ENCODE peak calls at places on chromosomes 2 and 18, in eight cellular contexts. One of them, this sample, is unnamed.

GRCh38 chr18:57657566-57657965 is 35.9 kb upstream of the NARS1 start:
- DNase-seq in HCT116: no peak
- DNase-seq in cardiac muscle cell: no peak
- DNase-seq in RKO: no peak
- DNase-seq in SJSA1: no peak
- DNase-seq in stimulated activated CD4-positive, alpha-beta T cell treated with anti-CD3 and anti-CD28 coated beads, Interleukin-2, amount 100 ng/mL, for 48 hours: no peak
- DNase-seq in posterior vena cava: no peak
- DNase-seq in K562: no peak
- DNase-seq in this sample: peak

GRCh38 chr2:229719926-229720652 is 5.7 kb upstream of the DNER start:
- DNase-seq in HCT116: no peak
- DNase-seq in cardiac muscle cell: peak
- DNase-seq in RKO: no peak
- DNase-seq in SJSA1: no peak
- DNase-seq in stimulated activated CD4-positive, alpha-beta T cell treated with anti-CD3 and anti-CD28 coated beads, Interleukin-2, amount 100 ng/mL, for 48 hours: no peak
- DNase-seq in posterior vena cava: no peak
- DNase-seq in K562: no peak
- DNase-seq in this sample: no peak

GRCh38 chr2:232365621-232366321 is 12.8 kb upstream of the ALPP start:
- DNase-seq in HCT116: peak
- DNase-seq in cardiac muscle cell: peak
- DNase-seq in RKO: no peak
- DNase-seq in SJSA1: no peak
- DNase-seq in stimulated activated CD4-positive, alpha-beta T cell treated with anti-CD3 and anti-CD28 coated beads, Interleukin-2, amount 100 ng/mL, for 48 hours: no peak
- DNase-seq in posterior vena cava: no peak
- DNase-seq in K562: peak
- DNase-seq in this sample: peak

GRCh38 chr2:233117811-233118480 is 57.8 kb downstream of the INPP5D start:
- DNase-seq in HCT116: no peak
- DNase-seq in cardiac muscle cell: no peak
- DNase-seq in RKO: no peak
- DNase-seq in SJSA1: no peak
- DNase-seq in stimulated activated CD4-positive, alpha-beta T cell treated with anti-CD3 and anti-CD28 coated beads, Interleukin-2, amount 100 ng/mL, for 48 hours: no peak
- DNase-seq in posterior vena cava: peak
- DNase-seq in K562: no peak
- DNase-seq in this sample: no peak

GRCh38 chr18:74796928-74797576 is 199.4 kb downstream of the ZNF407 start:
- DNase-seq in HCT116: peak
- DNase-seq in cardiac muscle cell: peak
- DNase-seq in RKO: peak
- DNase-seq in SJSA1: peak
- DNase-seq in stimulated activated CD4-positive, alpha-beta T cell treated with anti-CD3 and anti-CD28 coated beads, Interleukin-2, amount 100 ng/mL, for 48 hours: no peak
- DNase-seq in posterior vena cava: no peak
- DNase-seq in K562: no peak
- DNase-seq in this sample: no peak

GRCh38 chr2:25323612-25324189 is 18.0 kb downstream of the DNMT3A start:
- DNase-seq in HCT116: no peak
- DNase-seq in cardiac muscle cell: no peak
- DNase-seq in RKO: no peak
- DNase-seq in SJSA1: no peak
- DNase-seq in stimulated activated CD4-positive, alpha-beta T cell treated with anti-CD3 and anti-CD28 coated beads, Interleukin-2, amount 100 ng/mL, for 48 hours: no peak
- DNase-seq in posterior vena cava: no peak
- DNase-seq in K562: no peak
- DNase-seq in this sample: no peak

GRCh38 chr2:42598656-42599267 is 30.3 kb downstream of the MTA3 start:
- DNase-seq in HCT116: no peak
- DNase-seq in cardiac muscle cell: no peak
- DNase-seq in RKO: no peak
- DNase-seq in SJSA1: no peak
- DNase-seq in stimulated activated CD4-positive, alpha-beta T cell treated with anti-CD3 and anti-CD28 coated beads, Interleukin-2, amount 100 ng/mL, for 48 hours: no peak
- DNase-seq in posterior vena cava: no peak
- DNase-seq in K562: no peak
- DNase-seq in this sample: no peak

GRCh38 chr2:98476192-98476868 is 31.7 kb downstream of the INPP4A start:
- DNase-seq in HCT116: no peak
- DNase-seq in cardiac muscle cell: no peak
- DNase-seq in RKO: no peak
- DNase-seq in SJSA1: no peak
- DNase-seq in stimulated activated CD4-positive, alpha-beta T cell treated with anti-CD3 and anti-CD28 coated beads, Interleukin-2, amount 100 ng/mL, for 48 hours: no peak
- DNase-seq in posterior vena cava: no peak
- DNase-seq in K562: no peak
- DNase-seq in this sample: no peak

GRCh38 chr18:36455931-36456330 is 158.4 kb downstream of the FHOD3 start:
- DNase-seq in HCT116: no peak
- DNase-seq in cardiac muscle cell: no peak
- DNase-seq in RKO: no peak
- DNase-seq in SJSA1: no peak
- DNase-seq in stimulated activated CD4-positive, alpha-beta T cell treated with anti-CD3 and anti-CD28 coated beads, Interleukin-2, amount 100 ng/mL, for 48 hours: no peak
- DNase-seq in posterior vena cava: no peak
- DNase-seq in K562: no peak
- DNase-seq in this sample: no peak

GRCh38 chr2:203077458-203077857 is 62.8 kb downstream of the NBEAL1 start:
- DNase-seq in HCT116: no peak
- DNase-seq in cardiac muscle cell: peak
- DNase-seq in RKO: no peak
- DNase-seq in SJSA1: peak
- DNase-seq in stimulated activated CD4-positive, alpha-beta T cell treated with anti-CD3 and anti-CD28 coated beads, Interleukin-2, amount 100 ng/mL, for 48 hours: no peak
- DNase-seq in posterior vena cava: no peak
- DNase-seq in K562: no peak
- DNase-seq in this sample: no peak

GRCh38 chr2:105917688-105918087 is 173.0 kb downstream of the NCK2 start:
- DNase-seq in HCT116: no peak
- DNase-seq in cardiac muscle cell: no peak
- DNase-seq in RKO: no peak
- DNase-seq in SJSA1: no peak
- DNase-seq in stimulated activated CD4-positive, alpha-beta T cell treated with anti-CD3 and anti-CD28 coated beads, Interleukin-2, amount 100 ng/mL, for 48 hours: no peak
- DNase-seq in posterior vena cava: no peak
- DNase-seq in K562: no peak
- DNase-seq in this sample: no peak

GRCh38 chr2:206368933-206369569 is 74.3 kb upstream of the ADAM23 start:
- DNase-seq in HCT116: no peak
- DNase-seq in cardiac muscle cell: no peak
- DNase-seq in RKO: no peak
- DNase-seq in SJSA1: no peak
- DNase-seq in stimulated activated CD4-positive, alpha-beta T cell treated with anti-CD3 and anti-CD28 coated beads, Interleukin-2, amount 100 ng/mL, for 48 hours: no peak
- DNase-seq in posterior vena cava: no peak
- DNase-seq in K562: no peak
- DNase-seq in this sample: no peak

GRCh38 chr18:78517328-78517727 is 462.3 kb upstream of the SALL3 start:
- DNase-seq in HCT116: no peak
- DNase-seq in cardiac muscle cell: no peak
- DNase-seq in RKO: no peak
- DNase-seq in SJSA1: no peak
- DNase-seq in stimulated activated CD4-positive, alpha-beta T cell treated with anti-CD3 and anti-CD28 coated beads, Interleukin-2, amount 100 ng/mL, for 48 hours: no peak
- DNase-seq in posterior vena cava: no peak
- DNase-seq in K562: no peak
- DNase-seq in this sample: no peak

GRCh38 chr18:79117380-79117779 is 48.2 kb downstream of the ATP9B start:
- DNase-seq in HCT116: no peak
- DNase-seq in cardiac muscle cell: peak
- DNase-seq in RKO: no peak
- DNase-seq in SJSA1: no peak
- DNase-seq in stimulated activated CD4-positive, alpha-beta T cell treated with anti-CD3 and anti-CD28 coated beads, Interleukin-2, amount 100 ng/mL, for 48 hours: no peak
- DNase-seq in posterior vena cava: no peak
- DNase-seq in K562: no peak
- DNase-seq in this sample: no peak

GRCh38 chr2:218852911-218853667 is 6.5 kb upstream of the WNT6 start:
- DNase-seq in HCT116: peak
- DNase-seq in cardiac muscle cell: peak
- DNase-seq in RKO: peak
- DNase-seq in SJSA1: peak
- DNase-seq in stimulated activated CD4-positive, alpha-beta T cell treated with anti-CD3 and anti-CD28 coated beads, Interleukin-2, amount 100 ng/mL, for 48 hours: peak
- DNase-seq in posterior vena cava: peak
- DNase-seq in K562: peak
- DNase-seq in this sample: peak

GRCh38 chr2:3481011-3481400 is 38.3 kb downstream of the ADI1 start:
- DNase-seq in HCT116: no peak
- DNase-seq in cardiac muscle cell: no peak
- DNase-seq in RKO: no peak
- DNase-seq in SJSA1: no peak
- DNase-seq in stimulated activated CD4-positive, alpha-beta T cell treated with anti-CD3 and anti-CD28 coated beads, Interleukin-2, amount 100 ng/mL, for 48 hours: no peak
- DNase-seq in posterior vena cava: no peak
- DNase-seq in K562: no peak
- DNase-seq in this sample: no peak

GRCh38 chr2:72144746-72145657 is 2.7 kb downstream of the CYP26B1 start:
- DNase-seq in HCT116: peak
- DNase-seq in cardiac muscle cell: peak
- DNase-seq in RKO: peak
- DNase-seq in SJSA1: no peak
- DNase-seq in stimulated activated CD4-positive, alpha-beta T cell treated with anti-CD3 and anti-CD28 coated beads, Interleukin-2, amount 100 ng/mL, for 48 hours: no peak
- DNase-seq in posterior vena cava: peak
- DNase-seq in K562: no peak
- DNase-seq in this sample: no peak

GRCh38 chr2:230968921-230969672 is 26.8 kb upstream of the SPATA3 start:
- DNase-seq in HCT116: no peak
- DNase-seq in cardiac muscle cell: no peak
- DNase-seq in RKO: no peak
- DNase-seq in SJSA1: peak
- DNase-seq in stimulated activated CD4-positive, alpha-beta T cell treated with anti-CD3 and anti-CD28 coated beads, Interleukin-2, amount 100 ng/mL, for 48 hours: no peak
- DNase-seq in posterior vena cava: no peak
- DNase-seq in K562: no peak
- DNase-seq in this sample: no peak

GRCh38 chr2:227462463-227462951 is 9.4 kb upstream of the AGFG1 start:
- DNase-seq in HCT116: no peak
- DNase-seq in cardiac muscle cell: no peak
- DNase-seq in RKO: no peak
- DNase-seq in SJSA1: no peak
- DNase-seq in stimulated activated CD4-positive, alpha-beta T cell treated with anti-CD3 and anti-CD28 coated beads, Interleukin-2, amount 100 ng/mL, for 48 hours: no peak
- DNase-seq in posterior vena cava: no peak
- DNase-seq in K562: peak
- DNase-seq in this sample: no peak

GRCh38 chr2:236501531-236501930 is 68.1 kb upstream of the ACKR3 start:
- DNase-seq in HCT116: no peak
- DNase-seq in cardiac muscle cell: no peak
- DNase-seq in RKO: no peak
- DNase-seq in SJSA1: no peak
- DNase-seq in stimulated activated CD4-positive, alpha-beta T cell treated with anti-CD3 and anti-CD28 coated beads, Interleukin-2, amount 100 ng/mL, for 48 hours: no peak
- DNase-seq in posterior vena cava: no peak
- DNase-seq in K562: no peak
- DNase-seq in this sample: no peak

GRCh38 chr2:45353879-45354278 is 257.2 kb downstream of the SRBD1 start:
- DNase-seq in HCT116: no peak
- DNase-seq in cardiac muscle cell: peak
- DNase-seq in RKO: no peak
- DNase-seq in SJSA1: peak
- DNase-seq in stimulated activated CD4-positive, alpha-beta T cell treated with anti-CD3 and anti-CD28 coated beads, Interleukin-2, amount 100 ng/mL, for 48 hours: no peak
- DNase-seq in posterior vena cava: no peak
- DNase-seq in K562: no peak
- DNase-seq in this sample: peak

GRCh38 chr2:50492452-50492851 is 539.5 kb downstream of the NRXN1 start:
- DNase-seq in HCT116: peak
- DNase-seq in cardiac muscle cell: peak
- DNase-seq in RKO: peak
- DNase-seq in SJSA1: peak
- DNase-seq in stimulated activated CD4-positive, alpha-beta T cell treated with anti-CD3 and anti-CD28 coated beads, Interleukin-2, amount 100 ng/mL, for 48 hours: peak
- DNase-seq in posterior vena cava: no peak
- DNase-seq in K562: peak
- DNase-seq in this sample: peak

GRCh38 chr2:174615951-174616436 is 18.4 kb upstream of the WIPF1 start:
- DNase-seq in HCT116: no peak
- DNase-seq in cardiac muscle cell: peak
- DNase-seq in RKO: no peak
- DNase-seq in SJSA1: peak
- DNase-seq in stimulated activated CD4-positive, alpha-beta T cell treated with anti-CD3 and anti-CD28 coated beads, Interleukin-2, amount 100 ng/mL, for 48 hours: no peak
- DNase-seq in posterior vena cava: no peak
- DNase-seq in K562: no peak
- DNase-seq in this sample: peak

GRCh38 chr2:75896779-75897366 is 186.2 kb upstream of the GCFC2 start:
- DNase-seq in HCT116: no peak
- DNase-seq in cardiac muscle cell: peak
- DNase-seq in RKO: peak
- DNase-seq in SJSA1: no peak
- DNase-seq in stimulated activated CD4-positive, alpha-beta T cell treated with anti-CD3 and anti-CD28 coated beads, Interleukin-2, amount 100 ng/mL, for 48 hours: no peak
- DNase-seq in posterior vena cava: no peak
- DNase-seq in K562: no peak
- DNase-seq in this sample: peak

GRCh38 chr2:62229082-62229620 is 33.2 kb downstream of the B3GNT2 start:
- DNase-seq in HCT116: no peak
- DNase-seq in cardiac muscle cell: no peak
- DNase-seq in RKO: no peak
- DNase-seq in SJSA1: no peak
- DNase-seq in stimulated activated CD4-positive, alpha-beta T cell treated with anti-CD3 and anti-CD28 coated beads, Interleukin-2, amount 100 ng/mL, for 48 hours: no peak
- DNase-seq in posterior vena cava: no peak
- DNase-seq in K562: no peak
- DNase-seq in this sample: no peak

GRCh38 chr2:85276571-85277121 is 51.1 kb downstream of the TGOLN2 start:
- DNase-seq in HCT116: no peak
- DNase-seq in cardiac muscle cell: no peak
- DNase-seq in RKO: no peak
- DNase-seq in SJSA1: no peak
- DNase-seq in stimulated activated CD4-positive, alpha-beta T cell treated with anti-CD3 and anti-CD28 coated beads, Interleukin-2, amount 100 ng/mL, for 48 hours: no peak
- DNase-seq in posterior vena cava: no peak
- DNase-seq in K562: no peak
- DNase-seq in this sample: no peak

GRCh38 chr2:120704696-120705095 is 31.0 kb upstream of the GLI2 start:
- DNase-seq in HCT116: no peak
- DNase-seq in cardiac muscle cell: no peak
- DNase-seq in RKO: no peak
- DNase-seq in SJSA1: no peak
- DNase-seq in stimulated activated CD4-positive, alpha-beta T cell treated with anti-CD3 and anti-CD28 coated beads, Interleukin-2, amount 100 ng/mL, for 48 hours: no peak
- DNase-seq in posterior vena cava: peak
- DNase-seq in K562: no peak
- DNase-seq in this sample: no peak

GRCh38 chr18:12008181-12008767 is 27.0 kb downstream of the IMPA2 start:
- DNase-seq in HCT116: no peak
- DNase-seq in cardiac muscle cell: no peak
- DNase-seq in RKO: no peak
- DNase-seq in SJSA1: no peak
- DNase-seq in stimulated activated CD4-positive, alpha-beta T cell treated with anti-CD3 and anti-CD28 coated beads, Interleukin-2, amount 100 ng/mL, for 48 hours: no peak
- DNase-seq in posterior vena cava: peak
- DNase-seq in K562: no peak
- DNase-seq in this sample: no peak

GRCh38 chr2:27296466-27296865 is 11.8 kb downstream of the UCN start:
- DNase-seq in HCT116: no peak
- DNase-seq in cardiac muscle cell: no peak
- DNase-seq in RKO: no peak
- DNase-seq in SJSA1: no peak
- DNase-seq in stimulated activated CD4-positive, alpha-beta T cell treated with anti-CD3 and anti-CD28 coated beads, Interleukin-2, amount 100 ng/mL, for 48 hours: no peak
- DNase-seq in posterior vena cava: peak
- DNase-seq in K562: no peak
- DNase-seq in this sample: no peak

GRCh38 chr2:219362524-219363164 is 25.1 kb downstream of the DNPEP start:
- DNase-seq in HCT116: no peak
- DNase-seq in cardiac muscle cell: peak
- DNase-seq in RKO: peak
- DNase-seq in SJSA1: peak
- DNase-seq in stimulated activated CD4-positive, alpha-beta T cell treated with anti-CD3 and anti-CD28 coated beads, Interleukin-2, amount 100 ng/mL, for 48 hours: no peak
- DNase-seq in posterior vena cava: no peak
- DNase-seq in K562: no peak
- DNase-seq in this sample: peak

GRCh38 chr18:2459886-2460285 is 111.4 kb downstream of the METTL4 start:
- DNase-seq in HCT116: no peak
- DNase-seq in cardiac muscle cell: no peak
- DNase-seq in RKO: no peak
- DNase-seq in SJSA1: no peak
- DNase-seq in stimulated activated CD4-positive, alpha-beta T cell treated with anti-CD3 and anti-CD28 coated beads, Interleukin-2, amount 100 ng/mL, for 48 hours: no peak
- DNase-seq in posterior vena cava: no peak
- DNase-seq in K562: no peak
- DNase-seq in this sample: no peak

GRCh38 chr18:49531678-49532153 is 30.1 kb upstream of the LIPG start:
- DNase-seq in HCT116: no peak
- DNase-seq in cardiac muscle cell: peak
- DNase-seq in RKO: no peak
- DNase-seq in SJSA1: no peak
- DNase-seq in stimulated activated CD4-positive, alpha-beta T cell treated with anti-CD3 and anti-CD28 coated beads, Interleukin-2, amount 100 ng/mL, for 48 hours: no peak
- DNase-seq in posterior vena cava: no peak
- DNase-seq in K562: no peak
- DNase-seq in this sample: no peak

This sample was measured in dermis microvascular lymphatic vessel endothelial cell.